ENCODE peak calls at places on chromosomes 7 and 10, in nine cellular contexts. One of them, this sample, is unnamed.

GRCh38 chr7:130758429-130759056 is 24.5 kb upstream of the KLF14 start:
- DNase-seq in HCT116: peak
- DNase-seq in mucosa of descending colon: no peak
- DNase-seq in cardiac septum: no peak
- DNase-seq in activated CD8-positive, alpha-beta memory T cell treated with anti-CD3 and anti-CD28 coated beads, Interleukin-2, amount 50 U/mL, for 4 hours: no peak
- DNase-seq in putamen: peak
- DNase-seq in cardiac fibroblast: peak
- DNase-seq in activated CD8-positive, alpha-beta T cell treated with anti-CD3 and anti-CD28 coated beads, Interleukin-2, amount 10 ng/mL, durations not matched to agents 7 days and 5 days: no peak
- DNase-seq in H7: peak
- DNase-seq in this sample: no peak

GRCh38 chr10:108445746-108446145 is 1281.2 kb upstream of the SORCS1 start:
- DNase-seq in activated CD8-positive, alpha-beta T cell treated with anti-CD3 and anti-CD28 coated beads, Interleukin-2, amount 10 ng/mL, durations not matched to agents 7 days and 5 days: no peak
- DNase-seq in mucosa of descending colon: no peak
- DNase-seq in H7: no peak
- DNase-seq in cardiac septum: no peak
- DNase-seq in HCT116: no peak
- DNase-seq in putamen: no peak
- DNase-seq in cardiac fibroblast: no peak
- DNase-seq in activated CD8-positive, alpha-beta memory T cell treated with anti-CD3 and anti-CD28 coated beads, Interleukin-2, amount 50 U/mL, for 4 hours: no peak
- DNase-seq in this sample: no peak

GRCh38 chr10:48776005-48776522 is 91.4 kb downstream of the WDFY4 start:
- DNase-seq in mucosa of descending colon: no peak
- DNase-seq in cardiac septum: no peak
- DNase-seq in putamen: no peak
- DNase-seq in activated CD8-positive, alpha-beta memory T cell treated with anti-CD3 and anti-CD28 coated beads, Interleukin-2, amount 50 U/mL, for 4 hours: no peak
- DNase-seq in activated CD8-positive, alpha-beta T cell treated with anti-CD3 and anti-CD28 coated beads, Interleukin-2, amount 10 ng/mL, durations not matched to agents 7 days and 5 days: peak
- DNase-seq in HCT116: no peak
- DNase-seq in H7: no peak
- DNase-seq in cardiac fibroblast: no peak
- DNase-seq in this sample: no peak

GRCh38 chr10:57096044-57096443 is 735.0 kb upstream of the ZWINT start:
- DNase-seq in HCT116: no peak
- DNase-seq in activated CD8-positive, alpha-beta T cell treated with anti-CD3 and anti-CD28 coated beads, Interleukin-2, amount 10 ng/mL, durations not matched to agents 7 days and 5 days: no peak
- DNase-seq in H7: no peak
- DNase-seq in mucosa of descending colon: no peak
- DNase-seq in cardiac septum: peak
- DNase-seq in cardiac fibroblast: no peak
- DNase-seq in putamen: no peak
- DNase-seq in activated CD8-positive, alpha-beta memory T cell treated with anti-CD3 and anti-CD28 coated beads, Interleukin-2, amount 50 U/mL, for 4 hours: no peak
- DNase-seq in this sample: no peak

GRCh38 chr7:137940656-137941518 is 61.0 kb downstream of the CREB3L2 start:
- DNase-seq in cardiac fibroblast: peak
- DNase-seq in HCT116: no peak
- DNase-seq in putamen: no peak
- DNase-seq in activated CD8-positive, alpha-beta memory T cell treated with anti-CD3 and anti-CD28 coated beads, Interleukin-2, amount 50 U/mL, for 4 hours: no peak
- DNase-seq in mucosa of descending colon: no peak
- DNase-seq in H7: no peak
- DNase-seq in cardiac septum: no peak
- DNase-seq in activated CD8-positive, alpha-beta T cell treated with anti-CD3 and anti-CD28 coated beads, Interleukin-2, amount 10 ng/mL, durations not matched to agents 7 days and 5 days: no peak
- DNase-seq in this sample: peak

GRCh38 chr10:76576276-76576962 is 1061.2 kb downstream of the KCNMA1 start:
- DNase-seq in cardiac fibroblast: peak
- DNase-seq in activated CD8-positive, alpha-beta T cell treated with anti-CD3 and anti-CD28 coated beads, Interleukin-2, amount 10 ng/mL, durations not matched to agents 7 days and 5 days: no peak
- DNase-seq in HCT116: no peak
- DNase-seq in activated CD8-positive, alpha-beta memory T cell treated with anti-CD3 and anti-CD28 coated beads, Interleukin-2, amount 50 U/mL, for 4 hours: no peak
- DNase-seq in putamen: no peak
- DNase-seq in mucosa of descending colon: no peak
- DNase-seq in H7: no peak
- DNase-seq in cardiac septum: no peak
- DNase-seq in this sample: no peak

GRCh38 chr10:44913312-44914079 is 2.4 kb downstream of the TMEM72 start:
- DNase-seq in HCT116: no peak
- DNase-seq in H7: no peak
- DNase-seq in activated CD8-positive, alpha-beta memory T cell treated with anti-CD3 and anti-CD28 coated beads, Interleukin-2, amount 50 U/mL, for 4 hours: peak
- DNase-seq in cardiac fibroblast: peak
- DNase-seq in cardiac septum: no peak
- DNase-seq in putamen: no peak
- DNase-seq in mucosa of descending colon: no peak
- DNase-seq in activated CD8-positive, alpha-beta T cell treated with anti-CD3 and anti-CD28 coated beads, Interleukin-2, amount 10 ng/mL, durations not matched to agents 7 days and 5 days: peak
- DNase-seq in this sample: no peak

GRCh38 chr10:6274040-6274439 is 71.3 kb downstream of the PFKFB3 start:
- DNase-seq in mucosa of descending colon: no peak
- DNase-seq in H7: no peak
- DNase-seq in HCT116: no peak
- DNase-seq in activated CD8-positive, alpha-beta T cell treated with anti-CD3 and anti-CD28 coated beads, Interleukin-2, amount 10 ng/mL, durations not matched to agents 7 days and 5 days: no peak
- DNase-seq in cardiac septum: no peak
- DNase-seq in cardiac fibroblast: peak
- DNase-seq in activated CD8-positive, alpha-beta memory T cell treated with anti-CD3 and anti-CD28 coated beads, Interleukin-2, amount 50 U/mL, for 4 hours: no peak
- DNase-seq in putamen: no peak
- DNase-seq in this sample: no peak

GRCh38 chr7:100166966-100167911 is 1.2 kb downstream of the GAL3ST4 start:
- DNase-seq in activated CD8-positive, alpha-beta T cell treated with anti-CD3 and anti-CD28 coated beads, Interleukin-2, amount 10 ng/mL, durations not matched to agents 7 days and 5 days: no peak
- DNase-seq in HCT116: no peak
- DNase-seq in cardiac fibroblast: no peak
- DNase-seq in cardiac septum: no peak
- DNase-seq in putamen: no peak
- DNase-seq in mucosa of descending colon: no peak
- DNase-seq in H7: peak
- DNase-seq in activated CD8-positive, alpha-beta memory T cell treated with anti-CD3 and anti-CD28 coated beads, Interleukin-2, amount 50 U/mL, for 4 hours: no peak
- DNase-seq in this sample: no peak

GRCh38 chr10:30825495-30825894 is 195.9 kb upstream of the LYZL2 start:
- DNase-seq in mucosa of descending colon: no peak
- DNase-seq in cardiac fibroblast: no peak
- DNase-seq in activated CD8-positive, alpha-beta T cell treated with anti-CD3 and anti-CD28 coated beads, Interleukin-2, amount 10 ng/mL, durations not matched to agents 7 days and 5 days: no peak
- DNase-seq in cardiac septum: no peak
- DNase-seq in putamen: no peak
- DNase-seq in H7: no peak
- DNase-seq in HCT116: no peak
- DNase-seq in activated CD8-positive, alpha-beta memory T cell treated with anti-CD3 and anti-CD28 coated beads, Interleukin-2, amount 50 U/mL, for 4 hours: no peak
- DNase-seq in this sample: no peak

GRCh38 chr7:13822678-13823077 is 166.8 kb downstream of the ETV1 start:
- DNase-seq in putamen: no peak
- DNase-seq in activated CD8-positive, alpha-beta T cell treated with anti-CD3 and anti-CD28 coated beads, Interleukin-2, amount 10 ng/mL, durations not matched to agents 7 days and 5 days: no peak
- DNase-seq in mucosa of descending colon: no peak
- DNase-seq in cardiac septum: no peak
- DNase-seq in activated CD8-positive, alpha-beta memory T cell treated with anti-CD3 and anti-CD28 coated beads, Interleukin-2, amount 50 U/mL, for 4 hours: no peak
- DNase-seq in HCT116: no peak
- DNase-seq in cardiac fibroblast: no peak
- DNase-seq in H7: no peak
- DNase-seq in this sample: no peak

GRCh38 chr10:130236711-130237110 is 100.5 kb downstream of the GLRX3 start:
- DNase-seq in activated CD8-positive, alpha-beta T cell treated with anti-CD3 and anti-CD28 coated beads, Interleukin-2, amount 10 ng/mL, durations not matched to agents 7 days and 5 days: no peak
- DNase-seq in HCT116: no peak
- DNase-seq in putamen: no peak
- DNase-seq in cardiac fibroblast: no peak
- DNase-seq in mucosa of descending colon: no peak
- DNase-seq in activated CD8-positive, alpha-beta memory T cell treated with anti-CD3 and anti-CD28 coated beads, Interleukin-2, amount 50 U/mL, for 4 hours: no peak
- DNase-seq in H7: no peak
- DNase-seq in cardiac septum: peak
- DNase-seq in this sample: no peak

GRCh38 chr10:124820121-124820520 is 18.5 kb downstream of the ABRAXAS2 start:
- DNase-seq in cardiac septum: no peak
- DNase-seq in mucosa of descending colon: no peak
- DNase-seq in H7: no peak
- DNase-seq in activated CD8-positive, alpha-beta T cell treated with anti-CD3 and anti-CD28 coated beads, Interleukin-2, amount 10 ng/mL, durations not matched to agents 7 days and 5 days: no peak
- DNase-seq in HCT116: no peak
- DNase-seq in putamen: no peak
- DNase-seq in cardiac fibroblast: no peak
- DNase-seq in activated CD8-positive, alpha-beta memory T cell treated with anti-CD3 and anti-CD28 coated beads, Interleukin-2, amount 50 U/mL, for 4 hours: no peak
- DNase-seq in this sample: no peak

GRCh38 chr7:38311329-38311937 is 38.0 kb upstream of the TARP start:
- DNase-seq in mucosa of descending colon: peak
- DNase-seq in cardiac septum: no peak
- DNase-seq in H7: peak
- DNase-seq in activated CD8-positive, alpha-beta T cell treated with anti-CD3 and anti-CD28 coated beads, Interleukin-2, amount 10 ng/mL, durations not matched to agents 7 days and 5 days: peak
- DNase-seq in HCT116: no peak
- DNase-seq in putamen: peak
- DNase-seq in activated CD8-positive, alpha-beta memory T cell treated with anti-CD3 and anti-CD28 coated beads, Interleukin-2, amount 50 U/mL, for 4 hours: no peak
- DNase-seq in cardiac fibroblast: no peak
- DNase-seq in this sample: peak

GRCh38 chr7:141999219-141999618 is 3.5 kb downstream of the MGAM start:
- DNase-seq in activated CD8-positive, alpha-beta T cell treated with anti-CD3 and anti-CD28 coated beads, Interleukin-2, amount 10 ng/mL, durations not matched to agents 7 days and 5 days: no peak
- DNase-seq in cardiac septum: no peak
- DNase-seq in mucosa of descending colon: no peak
- DNase-seq in cardiac fibroblast: no peak
- DNase-seq in activated CD8-positive, alpha-beta memory T cell treated with anti-CD3 and anti-CD28 coated beads, Interleukin-2, amount 50 U/mL, for 4 hours: no peak
- DNase-seq in putamen: no peak
- DNase-seq in H7: no peak
- DNase-seq in HCT116: no peak
- DNase-seq in this sample: peak

GRCh38 chr10:88163572-88163971 is 300.1 kb downstream of the PTEN start:
- DNase-seq in activated CD8-positive, alpha-beta memory T cell treated with anti-CD3 and anti-CD28 coated beads, Interleukin-2, amount 50 U/mL, for 4 hours: no peak
- DNase-seq in HCT116: no peak
- DNase-seq in cardiac septum: no peak
- DNase-seq in activated CD8-positive, alpha-beta T cell treated with anti-CD3 and anti-CD28 coated beads, Interleukin-2, amount 10 ng/mL, durations not matched to agents 7 days and 5 days: no peak
- DNase-seq in mucosa of descending colon: no peak
- DNase-seq in cardiac fibroblast: no peak
- DNase-seq in H7: no peak
- DNase-seq in putamen: no peak
- DNase-seq in this sample: no peak

GRCh38 chr10:59470570-59470969 is 108.2 kb upstream of the FAM13C start:
- DNase-seq in cardiac septum: no peak
- DNase-seq in activated CD8-positive, alpha-beta memory T cell treated with anti-CD3 and anti-CD28 coated beads, Interleukin-2, amount 50 U/mL, for 4 hours: no peak
- DNase-seq in mucosa of descending colon: no peak
- DNase-seq in cardiac fibroblast: no peak
- DNase-seq in HCT116: no peak
- DNase-seq in H7: no peak
- DNase-seq in activated CD8-positive, alpha-beta T cell treated with anti-CD3 and anti-CD28 coated beads, Interleukin-2, amount 10 ng/mL, durations not matched to agents 7 days and 5 days: no peak
- DNase-seq in putamen: no peak
- DNase-seq in this sample: no peak

GRCh38 chr7:132049462-132050304 is 493.3 kb upstream of the PODXL start:
- DNase-seq in activated CD8-positive, alpha-beta memory T cell treated with anti-CD3 and anti-CD28 coated beads, Interleukin-2, amount 50 U/mL, for 4 hours: no peak
- DNase-seq in H7: peak
- DNase-seq in cardiac fibroblast: peak
- DNase-seq in HCT116: peak
- DNase-seq in cardiac septum: no peak
- DNase-seq in activated CD8-positive, alpha-beta T cell treated with anti-CD3 and anti-CD28 coated beads, Interleukin-2, amount 10 ng/mL, durations not matched to agents 7 days and 5 days: peak
- DNase-seq in mucosa of descending colon: peak
- DNase-seq in putamen: no peak
- DNase-seq in this sample: peak

GRCh38 chr7:34727464-34727995 is 69.5 kb downstream of the NPSR1 start:
- DNase-seq in activated CD8-positive, alpha-beta memory T cell treated with anti-CD3 and anti-CD28 coated beads, Interleukin-2, amount 50 U/mL, for 4 hours: no peak
- DNase-seq in H7: no peak
- DNase-seq in cardiac septum: no peak
- DNase-seq in cardiac fibroblast: no peak
- DNase-seq in HCT116: no peak
- DNase-seq in mucosa of descending colon: no peak
- DNase-seq in activated CD8-positive, alpha-beta T cell treated with anti-CD3 and anti-CD28 coated beads, Interleukin-2, amount 10 ng/mL, durations not matched to agents 7 days and 5 days: no peak
- DNase-seq in putamen: no peak
- DNase-seq in this sample: no peak

GRCh38 chr7:139702313-139702731 is 75.5 kb downstream of the HIPK2 start:
- DNase-seq in mucosa of descending colon: no peak
- DNase-seq in putamen: no peak
- DNase-seq in HCT116: no peak
- DNase-seq in activated CD8-positive, alpha-beta T cell treated with anti-CD3 and anti-CD28 coated beads, Interleukin-2, amount 10 ng/mL, durations not matched to agents 7 days and 5 days: no peak
- DNase-seq in H7: peak
- DNase-seq in activated CD8-positive, alpha-beta memory T cell treated with anti-CD3 and anti-CD28 coated beads, Interleukin-2, amount 50 U/mL, for 4 hours: no peak
- DNase-seq in cardiac septum: no peak
- DNase-seq in cardiac fibroblast: peak
- DNase-seq in this sample: no peak

GRCh38 chr7:131948434-131949053 is 392.1 kb upstream of the PODXL start:
- DNase-seq in cardiac septum: no peak
- DNase-seq in cardiac fibroblast: peak
- DNase-seq in HCT116: no peak
- DNase-seq in activated CD8-positive, alpha-beta T cell treated with anti-CD3 and anti-CD28 coated beads, Interleukin-2, amount 10 ng/mL, durations not matched to agents 7 days and 5 days: no peak
- DNase-seq in activated CD8-positive, alpha-beta memory T cell treated with anti-CD3 and anti-CD28 coated beads, Interleukin-2, amount 50 U/mL, for 4 hours: no peak
- DNase-seq in H7: no peak
- DNase-seq in putamen: no peak
- DNase-seq in mucosa of descending colon: peak
- DNase-seq in this sample: peak

GRCh38 chr10:58919927-58920654 is 256.4 kb upstream of the PHYHIPL start:
- DNase-seq in mucosa of descending colon: no peak
- DNase-seq in H7: no peak
- DNase-seq in cardiac septum: no peak
- DNase-seq in HCT116: peak
- DNase-seq in activated CD8-positive, alpha-beta T cell treated with anti-CD3 and anti-CD28 coated beads, Interleukin-2, amount 10 ng/mL, durations not matched to agents 7 days and 5 days: no peak
- DNase-seq in cardiac fibroblast: peak
- DNase-seq in activated CD8-positive, alpha-beta memory T cell treated with anti-CD3 and anti-CD28 coated beads, Interleukin-2, amount 50 U/mL, for 4 hours: no peak
- DNase-seq in putamen: no peak
- DNase-seq in this sample: no peak

GRCh38 chr7:157539521-157539920 is 202.7 kb downstream of the DNAJB6 start:
- DNase-seq in activated CD8-positive, alpha-beta T cell treated with anti-CD3 and anti-CD28 coated beads, Interleukin-2, amount 10 ng/mL, durations not matched to agents 7 days and 5 days: no peak
- DNase-seq in mucosa of descending colon: peak
- DNase-seq in cardiac fibroblast: no peak
- DNase-seq in HCT116: no peak
- DNase-seq in H7: peak
- DNase-seq in putamen: no peak
- DNase-seq in activated CD8-positive, alpha-beta memory T cell treated with anti-CD3 and anti-CD28 coated beads, Interleukin-2, amount 50 U/mL, for 4 hours: peak
- DNase-seq in cardiac septum: no peak
- DNase-seq in this sample: no peak

GRCh38 chr10:24820616-24821015 is 96.9 kb upstream of the ARHGAP21 start:
- DNase-seq in activated CD8-positive, alpha-beta T cell treated with anti-CD3 and anti-CD28 coated beads, Interleukin-2, amount 10 ng/mL, durations not matched to agents 7 days and 5 days: no peak
- DNase-seq in cardiac septum: no peak
- DNase-seq in putamen: no peak
- DNase-seq in cardiac fibroblast: no peak
- DNase-seq in H7: no peak
- DNase-seq in activated CD8-positive, alpha-beta memory T cell treated with anti-CD3 and anti-CD28 coated beads, Interleukin-2, amount 50 U/mL, for 4 hours: no peak
- DNase-seq in HCT116: no peak
- DNase-seq in mucosa of descending colon: no peak
- DNase-seq in this sample: no peak

GRCh38 chr7:98110249-98111022 is 3.8 kb downstream of the LMTK2 start:
- DNase-seq in mucosa of descending colon: peak
- DNase-seq in activated CD8-positive, alpha-beta memory T cell treated with anti-CD3 and anti-CD28 coated beads, Interleukin-2, amount 50 U/mL, for 4 hours: no peak
- DNase-seq in cardiac septum: no peak
- DNase-seq in H7: peak
- DNase-seq in activated CD8-positive, alpha-beta T cell treated with anti-CD3 and anti-CD28 coated beads, Interleukin-2, amount 10 ng/mL, durations not matched to agents 7 days and 5 days: no peak
- DNase-seq in putamen: no peak
- DNase-seq in HCT116: no peak
- DNase-seq in cardiac fibroblast: peak
- DNase-seq in this sample: peak